ENCODE peak calls at places on chromosome 6, in four cellular contexts. U is H9, J is upper lobe of left lung, W is OCI-LY7. L is an unnamed sample.

GRCh38 chr6:34138924-34139323 is 7.0 kb downstream of the GRM4 start:
- DNase-seq in U (no peak), W (no peak), J (no peak), L (no peak)

GRCh38 chr6:18248698-18249097 is 15.6 kb downstream of the DEK start:
- DNase-seq in J (no peak), U (no peak), W (no peak), L (no peak)

GRCh38 chr6:129889580-129889979 is 28.5 kb upstream of the TMEM244 start:
- DNase-seq in W (no peak), J (no peak), U (no peak), L (no peak)

GRCh38 chr6:11668455-11668854 is 110.1 kb downstream of the ADTRP start:
- DNase-seq in W (no peak), J (no peak), U (no peak), L (no peak)

GRCh38 chr6:72617721-72618120 is 4.1 kb upstream of the KCNQ5 start:
- DNase-seq in W (no peak), J (no peak), U (no peak), L (no peak)

GRCh38 chr6:56420296-56420695 is 172.9 kb upstream of the COL21A1 start:
- DNase-seq in U (no peak), W (no peak), J (no peak), L (no peak)

GRCh38 chr6:25652007-25652515 is at the start of gene SCGN:
- DNase-seq in W (no peak), J (peak; percentile 80), U (peak; percentile 83), L (peak; percentile 75)

GRCh38 chr6:81589465-81590313 is 162.8 kb downstream of the TENT5A start:
- DNase-seq in U (no peak), J (no peak), W (no peak), L (no peak)

GRCh38 chr6:128284128-128284527 is 236.3 kb downstream of the PTPRK start:
- DNase-seq in J (no peak), W (no peak), U (no peak), L (no peak)

GRCh38 chr6:29729774-29730328 is 6.6 kb downstream of the HLA-F start:
- DNase-seq in U (no peak), W (no peak), J (no peak), L (no peak)

GRCh38 chr6:10300071-10300470 is 114.8 kb downstream of the TFAP2A start:
- DNase-seq in U (no peak), W (no peak), J (no peak), L (no peak)

GRCh38 chr6:116371384-116372209 is 850 bp downstream of the DSE start:
- DNase-seq in W (no peak), U (peak; percentile 84), J (no peak), L (peak; percentile 74)

GRCh38 chr6:137549106-137549505 is 54.9 kb upstream of the OLIG3 start:
- DNase-seq in U (no peak), W (no peak), J (no peak), L (no peak)

GRCh38 chr6:71239694-71240093 is 48.9 kb upstream of the OGFRL1 start:
- DNase-seq in W (no peak), J (no peak), U (no peak), L (no peak)

GRCh38 chr6:75135447-75135846 is 70.4 kb downstream of the COL12A1 start:
- DNase-seq in W (no peak), U (no peak), J (no peak), L (no peak)

GRCh38 chr6:3310710-3311109 is 52.0 kb downstream of the PSMG4 start:
- DNase-seq in W (no peak), U (no peak), J (no peak), L (no peak)

GRCh38 chr6:141035312-141036058 is 1097.2 kb upstream of the GJE1 start:
- DNase-seq in J (no peak), W (no peak), U (no peak), L (no peak)

GRCh38 chr6:122953766-122954165 is 42.3 kb upstream of the CLVS2 start:
- DNase-seq in W (no peak), J (no peak), U (no peak), L (no peak)

GRCh38 chr6:155313602-155314091 is 637 bp downstream of the TFB1M start:
- DNase-seq in W (peak; percentile 43), U (no peak), J (no peak), L (no peak)

GRCh38 chr6:160141001-160141726 is 19.5 kb downstream of the SLC22A1 start:
- DNase-seq in U (no peak), J (no peak), W (no peak), L (no peak)

GRCh38 chr6:149545258-149545753 is 537 bp downstream of the PPIL4 start:
- DNase-seq in W (peak; percentile 70), U (peak; percentile 34), J (no peak), L (no peak)

GRCh38 chr6:23927935-23928334 is 198.1 kb upstream of the NRSN1 start:
- DNase-seq in J (no peak), W (no peak), U (no peak), L (no peak)

GRCh38 chr6:90101403-90101802 is 195.2 kb downstream of the BACH2 start:
- DNase-seq in W (no peak), J (no peak), U (no peak), L (no peak)

GRCh38 chr6:49541936-49542335 is 8.5 kb upstream of the C6orf141 start:
- DNase-seq in W (no peak), U (no peak), J (no peak), L (no peak)

GRCh38 chr6:39912446-39912845 is 21.8 kb downstream of the MOCS1 start:
- DNase-seq in U (no peak), W (no peak), J (no peak), L (no peak)

GRCh38 chr6:16759181-16759645 is 2.0 kb downstream of the ATXN1 start:
- DNase-seq in J (no peak), W (no peak), U (no peak), L (no peak)

GRCh38 chr6:135002229-135002844 is 52.3 kb downstream of the HBS1L start:
- DNase-seq in U (no peak), W (peak; percentile 38), J (no peak), L (no peak)

GRCh38 chr6:149277621-149278020 is 39.9 kb upstream of the TAB2 start:
- DNase-seq in U (no peak), W (no peak), J (no peak), L (no peak)

GRCh38 chr6:50905297-50905696 is 86.6 kb downstream of the TFAP2B start:
- DNase-seq in W (no peak), U (no peak), J (no peak), L (no peak)

GRCh38 chr6:63634630-63635029 is 972 bp upstream of the PHF3 start:
- DNase-seq in U (no peak), J (no peak), W (peak; percentile 10), L (no peak)
- H3K9me3 ChIP-seq in U (no peaks in the 10 kb centered on the region), J (no peaks in the 10 kb centered on the region), W (no peaks in the 10 kb centered on the region), L (no peaks in the 10 kb centered on the region)

GRCh38 chr6:170224694-170225660 is 65.9 kb downstream of the DLL1 start:
- DNase-seq in U (no peak), W (no peak), J (peak; percentile 66), L (peak; percentile 94)
- H3K9me3 ChIP-seq in U (no peaks in the 10 kb centered on the region), W (no peaks in the 10 kb centered on the region), J (no peaks in the 10 kb centered on the region), L (no peaks in the 10 kb centered on the region)

GRCh38 chr6:28333599-28334018 is 2.3 kb downstream of the ZSCAN31 start:
- DNase-seq in U (no peak), W (no peak), J (no peak), L (no peak)

GRCh38 chr6:28326371-28326948 is 9.5 kb downstream of the ZSCAN31 start:
- DNase-seq in J (no peak), U (no peak), W (no peak), L (no peak)

GRCh38 chr6:28333047-28333446 is 2.9 kb downstream of the ZSCAN31 start:
- DNase-seq in W (no peak), U (no peak), J (no peak), L (no peak)

GRCh38 chr6:28334272-28335039 is 1.5 kb downstream of the ZSCAN31 start:
- DNase-seq in J (no peak), U (no peak), W (no peak), L (no peak)

DNA sequence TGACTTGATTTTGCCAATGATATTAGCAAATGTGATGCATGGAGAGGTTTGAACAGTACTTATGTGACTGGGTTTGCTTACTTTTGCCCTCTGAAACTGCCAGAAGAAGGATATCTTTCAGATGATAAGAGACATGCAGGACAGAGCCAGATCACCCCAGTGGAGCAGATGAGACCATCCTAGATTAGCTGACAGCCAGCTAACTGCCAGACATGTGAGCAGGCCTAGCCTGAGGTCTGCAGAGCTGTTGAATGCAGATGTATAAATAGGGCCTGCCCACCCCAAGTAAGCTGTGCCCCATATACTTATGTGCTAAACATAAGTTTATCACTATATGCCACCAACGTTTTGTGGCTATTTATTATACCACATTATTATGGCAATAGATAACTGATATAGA is 5.9 kb downstream of the ZSCAN31 start:
- DNase-seq in J (no peak), W (no peak), U (no peak), L (no peak)
- H3K9me3 ChIP-seq in J (peaks cover 30% of the 10 kb centered on the region), W (no peaks in the 10 kb centered on the region), U (peaks cover 24% of the 10 kb centered on the region), L (peaks cover 32% of the 10 kb centered on the region)

DNA sequence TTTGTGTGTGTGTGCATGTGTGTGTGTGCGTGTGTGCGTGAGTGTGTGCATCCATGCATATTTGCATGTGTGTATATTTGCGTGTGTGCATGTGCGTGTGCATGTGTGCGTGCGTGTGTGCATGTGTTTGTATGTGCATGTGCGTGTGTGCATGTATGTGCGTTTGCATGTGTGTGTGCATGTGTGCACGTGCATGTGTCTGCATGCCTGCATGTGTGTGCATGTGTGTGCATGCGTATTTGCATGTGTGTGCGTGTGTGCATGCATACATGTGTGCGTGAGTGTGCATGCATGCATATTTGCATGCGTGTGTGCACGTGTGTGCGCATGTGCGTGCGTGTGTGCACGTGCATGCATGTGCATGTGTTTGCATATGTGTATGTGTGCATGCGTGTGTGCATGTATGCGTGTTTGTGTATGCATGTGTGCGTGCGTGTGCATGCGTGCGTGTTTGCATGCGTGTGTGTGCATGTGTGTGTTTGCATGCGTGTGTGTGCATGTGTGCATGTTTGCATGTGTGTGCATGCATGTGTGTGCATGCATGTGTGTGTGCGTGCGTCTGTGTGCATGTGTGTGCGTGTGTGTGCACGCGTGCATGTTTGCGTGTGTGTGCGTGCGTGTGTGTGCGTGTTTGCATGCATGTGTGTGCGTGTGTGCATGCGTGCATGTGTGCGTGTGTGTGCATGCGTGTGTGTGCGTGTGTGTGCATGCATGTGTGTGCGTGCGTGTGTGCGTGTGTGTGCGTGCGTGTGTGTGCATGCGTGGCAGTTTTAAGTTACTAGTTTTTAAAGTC is 57.7 kb upstream of the SMOC2 start:
- DNase-seq in W (no peak), U (no peak), J (no peak), L (no peak)
- H3K9me3 ChIP-seq in W (no peaks in the 10 kb centered on the region), U (peaks cover 4% of the 10 kb centered on the region), J (no peaks in the 10 kb centered on the region), L (no peaks in the 10 kb centered on the region)

GRCh38 chr6:164523060-164523459 is 786.3 kb downstream of the C6orf118 start:
- DNase-seq in J (no peak), W (no peak), U (no peak), L (no peak)
- H3K9me3 ChIP-seq in J (no peaks in the 10 kb centered on the region), W (no peaks in the 10 kb centered on the region), U (peaks cover 12% of the 10 kb centered on the region), L (peaks cover 5% of the 10 kb centered on the region)

GRCh38 chr6:919499-919898 is 226.6 kb upstream of the EXOC2 start:
- DNase-seq in J (no peak), W (no peak), U (no peak), L (no peak)

GRCh38 chr6:917939-918338 is 225.0 kb upstream of the EXOC2 start:
- DNase-seq in W (no peak), J (no peak), U (no peak), L (no peak)

GRCh38 chr6:920512-920911 is 227.6 kb upstream of the EXOC2 start:
- DNase-seq in W (no peak), J (no peak), U (no peak), L (no peak)

GRCh38 chr6:916160-916559 is 223.2 kb upstream of the EXOC2 start:
- DNase-seq in J (no peak), U (no peak), W (no peak), L (no peak)

GRCh38 chr6:917296-917695 is 224.4 kb upstream of the EXOC2 start:
- DNase-seq in U (no peak), W (no peak), J (no peak), L (no peak)
- H3K9me3 ChIP-seq in U (peaks cover 31% of the 10 kb centered on the region), W (no peaks in the 10 kb centered on the region), J (peaks cover 20% of the 10 kb centered on the region), L (peaks cover 22% of the 10 kb centered on the region)